ENCODE peak calls at places on chromosomes 6 and 20, in eight cellular contexts. One of them, this sample, is unnamed. For H3K36me3, the result is how much of the 10 kb centered on the place peaks cover.

GRCh38 chr6:96610019-96610418 is 47.1 kb downstream of the FHL5 start:
- DNase-seq in body of pancreas: no peak
- DNase-seq in cardiac muscle cell: no peak
- DNase-seq in DND-41: no peak
- DNase-seq in RWPE2: no peak
- DNase-seq in left ventricle myocardium inferior: no peak
- DNase-seq in mammary epithelial cell: no peak
- DNase-seq in CD4-positive, CD25-positive, alpha-beta regulatory T cell: no peak
- DNase-seq in this sample: no peak

GRCh38 chr6:11043961-11044711 is at the start of gene ELOVL2:
- DNase-seq in body of pancreas: peak
- DNase-seq in cardiac muscle cell: peak
- DNase-seq in DND-41: no peak
- DNase-seq in RWPE2: no peak
- DNase-seq in left ventricle myocardium inferior: peak
- DNase-seq in mammary epithelial cell: no peak
- DNase-seq in CD4-positive, CD25-positive, alpha-beta regulatory T cell: peak
- DNase-seq in this sample: peak

GRCh38 chr6:24566020-24566752 is 71.4 kb downstream of the ALDH5A1 start:
- DNase-seq in body of pancreas: no peak
- DNase-seq in cardiac muscle cell: no peak
- DNase-seq in DND-41: no peak
- DNase-seq in RWPE2: no peak
- DNase-seq in left ventricle myocardium inferior: no peak
- DNase-seq in mammary epithelial cell: no peak
- DNase-seq in CD4-positive, CD25-positive, alpha-beta regulatory T cell: no peak
- DNase-seq in this sample: no peak

GRCh38 chr6:155303361-155303870 is 10.9 kb downstream of the TFB1M start:
- DNase-seq in body of pancreas: no peak
- DNase-seq in cardiac muscle cell: peak
- DNase-seq in DND-41: no peak
- DNase-seq in RWPE2: no peak
- DNase-seq in left ventricle myocardium inferior: no peak
- DNase-seq in mammary epithelial cell: no peak
- DNase-seq in CD4-positive, CD25-positive, alpha-beta regulatory T cell: no peak
- DNase-seq in this sample: no peak

GRCh38 chr6:131400054-131400781 is 172.8 kb upstream of the ARG1 start:
- DNase-seq in body of pancreas: no peak
- DNase-seq in cardiac muscle cell: peak
- DNase-seq in DND-41: no peak
- DNase-seq in RWPE2: no peak
- DNase-seq in left ventricle myocardium inferior: no peak
- DNase-seq in mammary epithelial cell: peak
- DNase-seq in CD4-positive, CD25-positive, alpha-beta regulatory T cell: no peak
- DNase-seq in this sample: no peak

GRCh38 chr6:1670711-1671462 is 61.2 kb downstream of the FOXC1 start:
- DNase-seq in body of pancreas: no peak
- DNase-seq in cardiac muscle cell: no peak
- DNase-seq in DND-41: peak
- DNase-seq in RWPE2: no peak
- DNase-seq in left ventricle myocardium inferior: no peak
- DNase-seq in mammary epithelial cell: peak
- DNase-seq in CD4-positive, CD25-positive, alpha-beta regulatory T cell: no peak
- DNase-seq in this sample: no peak

GRCh38 chr6:69164564-69165252 is 529.6 kb downstream of the ADGRB3 start:
- DNase-seq in body of pancreas: no peak
- DNase-seq in cardiac muscle cell: no peak
- DNase-seq in DND-41: no peak
- DNase-seq in RWPE2: no peak
- DNase-seq in left ventricle myocardium inferior: no peak
- DNase-seq in mammary epithelial cell: no peak
- DNase-seq in CD4-positive, CD25-positive, alpha-beta regulatory T cell: no peak
- DNase-seq in this sample: no peak

GRCh38 chr6:53342210-53342609 is 6.5 kb downstream of the ELOVL5 start:
- DNase-seq in body of pancreas: no peak
- DNase-seq in cardiac muscle cell: no peak
- DNase-seq in DND-41: no peak
- DNase-seq in RWPE2: no peak
- DNase-seq in left ventricle myocardium inferior: no peak
- DNase-seq in mammary epithelial cell: no peak
- DNase-seq in CD4-positive, CD25-positive, alpha-beta regulatory T cell: no peak
- DNase-seq in this sample: no peak

GRCh38 chr6:126444874-126445273 is 105.0 kb downstream of the CENPW start:
- DNase-seq in body of pancreas: no peak
- DNase-seq in cardiac muscle cell: no peak
- DNase-seq in DND-41: no peak
- DNase-seq in RWPE2: no peak
- DNase-seq in left ventricle myocardium inferior: no peak
- DNase-seq in mammary epithelial cell: no peak
- DNase-seq in CD4-positive, CD25-positive, alpha-beta regulatory T cell: no peak
- DNase-seq in this sample: no peak

GRCh38 chr6:15264902-15265761 is 19.3 kb downstream of the JARID2 start:
- DNase-seq in body of pancreas: no peak
- DNase-seq in cardiac muscle cell: peak
- DNase-seq in DND-41: no peak
- DNase-seq in RWPE2: no peak
- DNase-seq in left ventricle myocardium inferior: peak
- DNase-seq in mammary epithelial cell: no peak
- DNase-seq in CD4-positive, CD25-positive, alpha-beta regulatory T cell: no peak
- DNase-seq in this sample: no peak

GRCh38 chr20:7585126-7585679 is 355.1 kb downstream of the HAO1 start:
- DNase-seq in body of pancreas: no peak
- DNase-seq in cardiac muscle cell: peak
- DNase-seq in DND-41: no peak
- DNase-seq in RWPE2: no peak
- DNase-seq in left ventricle myocardium inferior: no peak
- DNase-seq in mammary epithelial cell: peak
- DNase-seq in CD4-positive, CD25-positive, alpha-beta regulatory T cell: no peak
- DNase-seq in this sample: no peak

GRCh38 chr6:139364302-139364981 is 10.0 kb downstream of the CITED2 start:
- DNase-seq in body of pancreas: no peak
- DNase-seq in cardiac muscle cell: peak
- DNase-seq in DND-41: peak
- DNase-seq in RWPE2: no peak
- DNase-seq in left ventricle myocardium inferior: no peak
- DNase-seq in mammary epithelial cell: peak
- DNase-seq in CD4-positive, CD25-positive, alpha-beta regulatory T cell: peak
- DNase-seq in this sample: no peak

GRCh38 chr6:137001287-137001976 is 43.3 kb downstream of the IL20RA start:
- DNase-seq in body of pancreas: no peak
- DNase-seq in cardiac muscle cell: no peak
- DNase-seq in DND-41: no peak
- DNase-seq in RWPE2: no peak
- DNase-seq in left ventricle myocardium inferior: no peak
- DNase-seq in mammary epithelial cell: no peak
- DNase-seq in CD4-positive, CD25-positive, alpha-beta regulatory T cell: no peak
- DNase-seq in this sample: no peak

GRCh38 chr6:160408528-160408927 is 60.4 kb downstream of the SLC22A3 start:
- DNase-seq in body of pancreas: no peak
- DNase-seq in cardiac muscle cell: no peak
- DNase-seq in DND-41: no peak
- DNase-seq in RWPE2: no peak
- DNase-seq in left ventricle myocardium inferior: no peak
- DNase-seq in mammary epithelial cell: no peak
- DNase-seq in CD4-positive, CD25-positive, alpha-beta regulatory T cell: no peak
- DNase-seq in this sample: no peak

GRCh38 chr6:56913276-56914138 is 41.4 kb upstream of the BEND6 start:
- DNase-seq in body of pancreas: no peak
- DNase-seq in cardiac muscle cell: peak
- DNase-seq in DND-41: no peak
- DNase-seq in RWPE2: no peak
- DNase-seq in left ventricle myocardium inferior: no peak
- DNase-seq in mammary epithelial cell: no peak
- DNase-seq in CD4-positive, CD25-positive, alpha-beta regulatory T cell: no peak
- DNase-seq in this sample: no peak

GRCh38 chr6:57262491-57262890 is 40.4 kb upstream of the RAB23 start:
- DNase-seq in body of pancreas: peak
- DNase-seq in cardiac muscle cell: no peak
- DNase-seq in DND-41: no peak
- DNase-seq in RWPE2: no peak
- DNase-seq in left ventricle myocardium inferior: peak
- DNase-seq in mammary epithelial cell: no peak
- DNase-seq in CD4-positive, CD25-positive, alpha-beta regulatory T cell: no peak
- DNase-seq in this sample: peak

GRCh38 chr20:35963878-35964277 is 4.5 kb upstream of the CNBD2 start:
- DNase-seq in body of pancreas: no peak
- DNase-seq in cardiac muscle cell: no peak
- DNase-seq in DND-41: no peak
- DNase-seq in RWPE2: no peak
- DNase-seq in left ventricle myocardium inferior: no peak
- DNase-seq in mammary epithelial cell: no peak
- DNase-seq in CD4-positive, CD25-positive, alpha-beta regulatory T cell: no peak
- DNase-seq in this sample: no peak

GRCh38 chr20:31868853-31869672 is 1.3 kb downstream of the DUSP15 start:
- DNase-seq in body of pancreas: no peak
- DNase-seq in cardiac muscle cell: no peak
- DNase-seq in DND-41: no peak
- DNase-seq in RWPE2: no peak
- DNase-seq in left ventricle myocardium inferior: no peak
- DNase-seq in mammary epithelial cell: no peak
- DNase-seq in CD4-positive, CD25-positive, alpha-beta regulatory T cell: no peak
- DNase-seq in this sample: no peak

GRCh38 chr20:31871602-31871954 is 1.1 kb downstream of the TTLL9 start:
- DNase-seq in body of pancreas: no peak
- DNase-seq in cardiac muscle cell: no peak
- DNase-seq in DND-41: no peak
- DNase-seq in RWPE2: no peak
- DNase-seq in left ventricle myocardium inferior: no peak
- DNase-seq in mammary epithelial cell: no peak
- DNase-seq in CD4-positive, CD25-positive, alpha-beta regulatory T cell: no peak
- DNase-seq in this sample: no peak

GRCh38 chr20:31870703-31871601 is 518 bp downstream of the TTLL9 start:
- DNase-seq in body of pancreas: peak
- DNase-seq in cardiac muscle cell: no peak
- DNase-seq in DND-41: no peak
- DNase-seq in RWPE2: no peak
- DNase-seq in left ventricle myocardium inferior: no peak
- DNase-seq in mammary epithelial cell: no peak
- DNase-seq in CD4-positive, CD25-positive, alpha-beta regulatory T cell: no peak
- DNase-seq in this sample: no peak

GRCh38 chr20:31869942-31870702 is at the start of the genes DUSP15 and TTLL9:
- DNase-seq in body of pancreas: peak
- DNase-seq in cardiac muscle cell: peak
- DNase-seq in DND-41: no peak
- DNase-seq in RWPE2: no peak
- DNase-seq in left ventricle myocardium inferior: peak
- DNase-seq in mammary epithelial cell: no peak
- DNase-seq in CD4-positive, CD25-positive, alpha-beta regulatory T cell: no peak
- DNase-seq in this sample: no peak

DNA sequence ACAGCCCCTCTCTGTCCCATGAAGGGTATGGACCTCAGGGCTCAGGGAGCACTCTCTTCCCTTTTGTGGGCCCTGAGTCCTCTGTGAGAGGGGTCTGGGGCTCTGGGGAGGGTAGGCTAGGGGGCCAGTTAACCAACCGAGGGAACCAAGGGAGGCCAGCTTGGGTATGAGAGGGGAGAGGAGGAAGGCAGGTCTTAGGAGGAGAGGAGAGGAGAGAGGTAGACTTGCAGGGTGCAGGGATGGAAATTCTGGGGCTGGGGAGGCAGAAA is 720 bp downstream of the DUSP15 start:
- DNase-seq in body of pancreas: no peak
- DNase-seq in cardiac muscle cell: no peak
- DNase-seq in DND-41: no peak
- DNase-seq in RWPE2: no peak
- DNase-seq in left ventricle myocardium inferior: no peak
- DNase-seq in mammary epithelial cell: no peak
- DNase-seq in CD4-positive, CD25-positive, alpha-beta regulatory T cell: no peak
- DNase-seq in this sample: no peak
- H3K4me3 ChIP-seq in body of pancreas: no peak
- H3K4me3 ChIP-seq in cardiac muscle cell: peak
- H3K4me3 ChIP-seq in DND-41: no peak
- H3K4me3 ChIP-seq in RWPE2: peak
- H3K4me3 ChIP-seq in left ventricle myocardium inferior: peak
- H3K4me3 ChIP-seq in mammary epithelial cell: peak
- H3K4me3 ChIP-seq in CD4-positive, CD25-positive, alpha-beta regulatory T cell: peak
- H3K4me3 ChIP-seq in this sample: peak

GRCh38 chr20:63280371-63280770 is 7.8 kb downstream of the ARFGAP1 start:
- DNase-seq in body of pancreas: no peak
- DNase-seq in cardiac muscle cell: no peak
- DNase-seq in DND-41: no peak
- DNase-seq in RWPE2: peak
- DNase-seq in left ventricle myocardium inferior: no peak
- DNase-seq in mammary epithelial cell: no peak
- DNase-seq in CD4-positive, CD25-positive, alpha-beta regulatory T cell: no peak
- DNase-seq in this sample: no peak

GRCh38 chr20:63276956-63277355 is 4.3 kb downstream of the ARFGAP1 start:
- DNase-seq in body of pancreas: no peak
- DNase-seq in cardiac muscle cell: no peak
- DNase-seq in DND-41: no peak
- DNase-seq in RWPE2: no peak
- DNase-seq in left ventricle myocardium inferior: no peak
- DNase-seq in mammary epithelial cell: no peak
- DNase-seq in CD4-positive, CD25-positive, alpha-beta regulatory T cell: no peak
- DNase-seq in this sample: no peak

GRCh38 chr20:63277466-63278272 is 5.1 kb downstream of the ARFGAP1 start:
- DNase-seq in body of pancreas: no peak
- DNase-seq in cardiac muscle cell: no peak
- DNase-seq in DND-41: no peak
- DNase-seq in RWPE2: no peak
- DNase-seq in left ventricle myocardium inferior: no peak
- DNase-seq in mammary epithelial cell: no peak
- DNase-seq in CD4-positive, CD25-positive, alpha-beta regulatory T cell: no peak
- DNase-seq in this sample: no peak

GRCh38 chr20:63279931-63280330 is 7.3 kb downstream of the ARFGAP1 start:
- DNase-seq in body of pancreas: no peak
- DNase-seq in cardiac muscle cell: no peak
- DNase-seq in DND-41: no peak
- DNase-seq in RWPE2: peak
- DNase-seq in left ventricle myocardium inferior: no peak
- DNase-seq in mammary epithelial cell: no peak
- DNase-seq in CD4-positive, CD25-positive, alpha-beta regulatory T cell: no peak
- DNase-seq in this sample: peak

GRCh38 chr20:63278661-63279060 is 6.0 kb downstream of the ARFGAP1 start:
- DNase-seq in body of pancreas: no peak
- DNase-seq in cardiac muscle cell: no peak
- DNase-seq in DND-41: no peak
- DNase-seq in RWPE2: peak
- DNase-seq in left ventricle myocardium inferior: no peak
- DNase-seq in mammary epithelial cell: no peak
- DNase-seq in CD4-positive, CD25-positive, alpha-beta regulatory T cell: no peak
- DNase-seq in this sample: no peak
- H3K36me3 ChIP-seq in body of pancreas: under half
- H3K36me3 ChIP-seq in cardiac muscle cell: under half
- H3K36me3 ChIP-seq in DND-41: half or more
- H3K36me3 ChIP-seq in RWPE2: half or more
- H3K36me3 ChIP-seq in left ventricle myocardium inferior: half or more
- H3K36me3 ChIP-seq in mammary epithelial cell: under half
- H3K36me3 ChIP-seq in CD4-positive, CD25-positive, alpha-beta regulatory T cell: under half
- H3K36me3 ChIP-seq in this sample: under half

GRCh38 chr6:164436976-164437375 is 872.4 kb downstream of the C6orf118 start:
- DNase-seq in body of pancreas: no peak
- DNase-seq in cardiac muscle cell: no peak
- DNase-seq in DND-41: no peak
- DNase-seq in RWPE2: no peak
- DNase-seq in left ventricle myocardium inferior: no peak
- DNase-seq in mammary epithelial cell: no peak
- DNase-seq in CD4-positive, CD25-positive, alpha-beta regulatory T cell: no peak
- DNase-seq in this sample: no peak
- H3K4me3 ChIP-seq in body of pancreas: no peak
- H3K4me3 ChIP-seq in cardiac muscle cell: no peak
- H3K4me3 ChIP-seq in DND-41: no peak
- H3K4me3 ChIP-seq in RWPE2: no peak
- H3K4me3 ChIP-seq in left ventricle myocardium inferior: no peak
- H3K4me3 ChIP-seq in mammary epithelial cell: no peak
- H3K4me3 ChIP-seq in CD4-positive, CD25-positive, alpha-beta regulatory T cell: no peak
- H3K4me3 ChIP-seq in this sample: no peak

GRCh38 chr20:3910868-3911267 is 21.7 kb downstream of the PANK2 start:
- DNase-seq in body of pancreas: no peak
- DNase-seq in cardiac muscle cell: no peak
- DNase-seq in DND-41: no peak
- DNase-seq in RWPE2: no peak
- DNase-seq in left ventricle myocardium inferior: no peak
- DNase-seq in mammary epithelial cell: no peak
- DNase-seq in CD4-positive, CD25-positive, alpha-beta regulatory T cell: no peak
- DNase-seq in this sample: no peak
- H3K36me3 ChIP-seq in body of pancreas: under half
- H3K36me3 ChIP-seq in cardiac muscle cell: under half
- H3K36me3 ChIP-seq in DND-41: half or more
- H3K36me3 ChIP-seq in RWPE2: half or more
- H3K36me3 ChIP-seq in left ventricle myocardium inferior: half or more
- H3K36me3 ChIP-seq in mammary epithelial cell: under half
- H3K36me3 ChIP-seq in CD4-positive, CD25-positive, alpha-beta regulatory T cell: half or more
- H3K36me3 ChIP-seq in this sample: half or more